ENCODE peak calls at places on chromosomes 16 and 17, in six cellular contexts. J is natural killer cell, C is foreskin keratinocyte, G is heart right ventricle, E is fibroblast of mammary gland, Z is lower leg skin. P is an unnamed sample.

GRCh38 chr16:68490829-68491575 is 42.7 kb upstream of the SMPD3 start:
- DNase-seq in J (no peak), C (peak), G (no peak), E (peak), Z (no peak), P (peak)

GRCh38 chr16:83715217-83715920 is 92.4 kb upstream of the HSBP1 start:
- DNase-seq in J (no peak), C (no peak), G (no peak), E (no peak), Z (no peak), P (no peak)

GRCh38 chr17:1762906-1763829 is 1.3 kb downstream of the SERPINF1 start:
- DNase-seq in J (no peak), C (no peak), G (peak), E (peak), Z (peak), P (no peak)

GRCh38 chr17:30840775-30841174 is 9.0 kb downstream of the ATAD5 start:
- DNase-seq in J (no peak), C (no peak), G (no peak), E (no peak), Z (no peak), P (no peak)

GRCh38 chr17:10316986-10317834 is 55.6 kb downstream of the MYH13 start:
- DNase-seq in J (peak), C (no peak), G (peak), E (peak), Z (peak), P (no peak)

GRCh38 chr17:18141210-18141803 is 32.8 kb downstream of the MYO15A start:
- DNase-seq in J (no peak), C (no peak), G (no peak), E (peak), Z (no peak), P (peak)

GRCh38 chr17:69451416-69452394 is 37.2 kb downstream of the MAP2K6 start:
- DNase-seq in J (no peak), C (no peak), G (no peak), E (no peak), Z (no peak), P (no peak)

GRCh38 chr17:8189711-8190477 is at the start of gene BORCS6:
- DNase-seq in J (peak), C (peak), G (peak), E (peak), Z (peak), P (peak)

GRCh38 chr17:75273968-75274708 is 3.1 kb upstream of the MIF4GD start:
- DNase-seq in J (no peak), C (no peak), G (no peak), E (peak), Z (no peak), P (no peak)

GRCh38 chr17:30332057-30332542 is 1.8 kb downstream of the TMIGD1 start:
- DNase-seq in J (no peak), C (peak), G (no peak), E (peak), Z (no peak), P (no peak)

GRCh38 chr17:2952174-2952845 is 111.1 kb downstream of the OR1D5 start:
- DNase-seq in J (no peak), C (no peak), G (no peak), E (no peak), Z (no peak), P (no peak)

GRCh38 chr17:63989622-63990345 is 8.4 kb upstream of the PRR29 start:
- DNase-seq in J (no peak), C (no peak), G (no peak), E (no peak), Z (no peak), P (no peak)

GRCh38 chr16:15466886-15467781 is 32.7 kb downstream of the BMERB1 start:
- DNase-seq in J (no peak), C (no peak), G (no peak), E (peak), Z (no peak), P (no peak)
- TF ChIP-seq CTCF in J (no peak), C (peak), G (no peak), E (peak), Z (no peak), P (peak)

GRCh38 chr16:57668630-57669475 is 747 bp downstream of the ADGRG3 start:
- DNase-seq in J (no peak), C (no peak), G (no peak), E (no peak), Z (peak), P (no peak)

GRCh38 chr16:57667069-57667525 is 1.0 kb upstream of the ADGRG3 start:
- DNase-seq in J (no peak), C (no peak), G (no peak), E (no peak), Z (no peak), P (no peak)

GRCh38 chr16:57668259-57668563 is at the start of gene ADGRG3:
- DNase-seq in J (no peak), C (no peak), G (no peak), E (no peak), Z (no peak), P (no peak)

GRCh38 chr16:57666353-57667068 is 1.6 kb upstream of the ADGRG3 start:
- DNase-seq in J (no peak), C (no peak), G (no peak), E (no peak), Z (no peak), P (no peak)

GRCh38 chr16:57667526-57668258 is 414 bp upstream of the ADGRG3 start:
- DNase-seq in J (peak), C (no peak), G (no peak), E (peak), Z (no peak), P (peak)
- TF ChIP-seq CTCF in J (no peak), C (peak), G (peak), E (no peak), Z (peak), P (peak)

GRCh38 chr16:87017388-87018012 is 299.7 kb downstream of the C16orf95 start:
- DNase-seq in J (no peak), C (peak), G (no peak), E (peak), Z (no peak), P (peak)
- TF ChIP-seq CTCF in J (no peak), C (peak), G (no peak), E (peak), Z (no peak), P (peak)

DNA sequence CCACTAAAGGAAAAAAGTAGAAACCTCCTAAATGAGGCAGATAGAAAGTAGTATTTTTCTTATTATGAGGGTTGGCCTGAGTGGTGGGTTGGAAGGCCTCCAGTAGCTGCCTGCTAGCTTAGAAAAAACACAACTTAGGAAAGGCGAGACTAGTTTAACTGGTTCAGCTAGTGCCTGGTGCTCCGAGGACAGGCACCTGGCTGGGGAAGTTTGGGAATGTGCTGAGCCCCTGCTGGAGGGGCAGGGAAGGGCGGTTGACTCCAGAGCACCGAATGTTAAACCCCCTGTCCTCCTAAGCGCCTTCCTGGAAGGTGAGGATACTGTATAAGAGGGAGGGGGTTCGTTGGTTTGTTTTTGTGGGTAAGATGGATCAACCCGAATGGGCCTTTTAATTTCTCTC is 19.9 kb downstream of the LDHD start:
- DNase-seq in J (no peak), C (no peak), G (no peak), E (no peak), Z (no peak), P (peak)
- TF ChIP-seq CTCF in J (no peak), C (peak), G (no peak), E (peak), Z (no peak), P (peak)

GRCh38 chr17:49698005-49698404 is 9.8 kb downstream of the SLC35B1 start:
- DNase-seq in J (no peak), C (no peak), G (no peak), E (no peak), Z (no peak), P (no peak)

GRCh38 chr17:49692751-49693150 is 14.9 kb upstream of the SPOP start:
- DNase-seq in J (no peak), C (no peak), G (no peak), E (no peak), Z (peak), P (no peak)

GRCh38 chr17:49694847-49695697 is 12.7 kb downstream of the SLC35B1 start:
- DNase-seq in J (peak), C (no peak), G (peak), E (peak), Z (peak), P (peak)

GRCh38 chr17:49696233-49696761 is 11.5 kb downstream of the SLC35B1 start:
- DNase-seq in J (peak), C (no peak), G (no peak), E (no peak), Z (no peak), P (no peak)

GRCh38 chr17:49695698-49696232 is 12.0 kb downstream of the SLC35B1 start:
- DNase-seq in J (no peak), C (no peak), G (no peak), E (no peak), Z (no peak), P (no peak)
- TF ChIP-seq CTCF in J (peak), C (no peak), G (no peak), E (no peak), Z (no peak), P (no peak)